ENCODE peak calls at places on chromosomes 4 and X, in six cellular contexts. H, R, D, G, S and P are unnamed samples.

GRCh38 chr4:138741366-138741765 is 274.2 kb upstream of the NOCT start:
- DNase-seq in R (no peak), H (no peak), S (no peak), G (no peak), D (peak; percentile 69), P (no peak)

GRCh38 chr4:67091668-67092067 is 453.6 kb downstream of the CENPC start:
- DNase-seq in D (no peak), H (no peak), R (no peak), S (no peak), G (no peak), P (no peak)

GRCh38 chr4:110183058-110183457 is 15.4 kb downstream of the ELOVL6 start:
- DNase-seq in H (no peak), D (no peak), S (no peak), R (no peak), G (no peak), P (no peak)

GRCh38 chr4:36624030-36624429 is 342.6 kb downstream of the DTHD1 start:
- DNase-seq in H (no peak), D (no peak), S (no peak), G (no peak), R (no peak), P (no peak)

GRCh38 chr4:73178389-73178788 is 80.2 kb downstream of the ANKRD17 start:
- DNase-seq in G (no peak), D (no peak), S (no peak), H (no peak), R (no peak), P (no peak)

GRCh38 chrX:120365968-120366367 is 4.1 kb downstream of the ATP1B4 start:
- DNase-seq in D (no peak), R (no peak), H (no peak), S (no peak), G (no peak), P (no peak)

GRCh38 chr4:47222276-47222675 is 190.9 kb downstream of the GABRB1 start:
- DNase-seq in R (no peak), H (peak; percentile 22), S (no peak), G (no peak), D (no peak), P (no peak)

GRCh38 chr4:118898684-118899138 is 10.1 kb downstream of the SYNPO2 start:
- DNase-seq in H (no peak), R (no peak), G (no peak), D (no peak), S (peak; percentile 62), P (no peak)

GRCh38 chrX:147565239-147565638 is 346.5 kb upstream of the FMR1 start:
- DNase-seq in D (no peak), S (no peak), H (no peak), R (no peak), G (no peak), P (no peak)

GRCh38 chrX:40410859-40411258 is 169.9 kb upstream of the ATP6AP2 start:
- DNase-seq in R (no peak), D (no peak), G (no peak), S (no peak), H (no peak), P (no peak)

GRCh38 chr4:680091-680490 is 5.7 kb downstream of the MYL5 start:
- DNase-seq in D (no peak), G (no peak), R (no peak), H (no peak), S (no peak), P (no peak)

GRCh38 chr4:66023061-66023460 is 352.8 kb upstream of the EPHA5 start:
- DNase-seq in G (no peak), D (no peak), R (no peak), S (no peak), H (no peak), P (no peak)

GRCh38 chrX:77422886-77423648 is 24.1 kb upstream of the FGF16 start:
- DNase-seq in R (peak; percentile 75), D (peak; percentile 34), S (no peak), H (no peak), G (no peak), P (no peak)

GRCh38 chrX:150212672-150213480 is 150.2 kb upstream of the MAMLD1 start:
- DNase-seq in D (peak; percentile 34), G (no peak), R (peak; percentile 14), H (peak; percentile 52), S (peak; percentile 34), P (no peak)

GRCh38 chrX:73822775-73823174 is 259.8 kb downstream of the CHIC1 start:
- DNase-seq in G (no peak), D (no peak), H (no peak), S (no peak), R (no peak), P (no peak)

GRCh38 chr4:184884863-184885262 is 59.1 kb upstream of the ACSL1 start:
- DNase-seq in G (no peak), H (no peak), R (no peak), D (no peak), S (no peak), P (no peak)

GRCh38 chrX:41563881-41564280 is 116.7 kb downstream of the NYX start:
- DNase-seq in D (no peak), S (no peak), R (no peak), H (peak; percentile 45), G (no peak), P (no peak)

GRCh38 chrX:154592505-154592904 is 7.6 kb downstream of the CTAG1A start:
- DNase-seq in D (no peak), H (no peak), S (no peak), G (no peak), R (no peak), P (no peak)

GRCh38 chr4:67288964-67289363 is 256.3 kb downstream of the CENPC start:
- DNase-seq in G (no peak), R (peak; percentile 63), S (no peak), D (peak; percentile 52), H (no peak), P (peak; percentile 33)

GRCh38 chrX:153766098-153766817 is 2.2 kb downstream of the PLXNB3 start:
- DNase-seq in S (peak; percentile 11), D (peak; percentile 37), R (no peak), H (peak; percentile 71), G (peak; percentile 12), P (no peak)

GRCh38 chr4:120749445-120750151 is 172.9 kb downstream of the PRDM5 start:
- DNase-seq in R (no peak), H (no peak), G (no peak), D (no peak), S (no peak), P (no peak)

DNA sequence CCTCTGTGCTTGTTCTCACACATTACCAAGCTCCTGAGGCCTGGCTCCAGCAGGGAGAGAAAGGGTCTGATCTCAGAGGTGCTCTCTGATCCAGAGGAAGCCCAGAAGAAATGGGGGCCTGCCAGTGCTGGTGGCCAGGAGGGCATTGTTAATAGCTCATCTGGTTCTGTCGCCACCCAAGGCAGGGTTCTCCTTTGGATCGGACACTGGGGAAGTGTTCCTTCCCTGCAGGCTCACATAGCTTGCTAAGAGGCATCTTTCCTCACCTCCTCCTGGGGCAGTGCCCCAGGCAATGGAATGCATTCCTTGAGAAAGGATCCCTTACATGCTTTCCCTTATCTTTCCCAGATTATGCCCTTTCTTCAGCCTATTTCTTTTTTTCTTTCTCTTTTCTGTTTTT is 53.8 kb downstream of the RBM47 start:
- DNase-seq in G (no peak), R (peak; percentile 48), S (no peak), H (no peak), D (no peak), P (no peak)
- H3K4me1 ChIP-seq in G (no peaks in the 10 kb centered on the region), R (peaks cover 20% of the 10 kb centered on the region), S (peaks cover 3% of the 10 kb centered on the region), H (peaks cover 9% of the 10 kb centered on the region), D (peaks cover 9% of the 10 kb centered on the region), P (peaks cover 5% of the 10 kb centered on the region)

GRCh38 chr4:62670509-62670908 is 1470.4 kb downstream of the ADGRL3 start:
- DNase-seq in H (no peak), S (no peak), G (no peak), R (no peak), D (no peak), P (no peak)
- H3K4me1 ChIP-seq in H (no peaks in the 10 kb centered on the region), S (no peaks in the 10 kb centered on the region), G (no peaks in the 10 kb centered on the region), R (no peaks in the 10 kb centered on the region), D (no peaks in the 10 kb centered on the region), P (no peaks in the 10 kb centered on the region)

GRCh38 chr4:3074078-3074845 is at the start of the genes HTT and HTT-AS:
- DNase-seq in S (peak; percentile 99), R (peak; percentile 93), H (peak; percentile 91), D (peak; percentile 97), G (peak; percentile 98), P (peak; percentile 71)

GRCh38 chr4:3074846-3075651 is 568 bp downstream of the HTT start:
- DNase-seq in H (peak; percentile 57), G (no peak), R (peak; percentile 91), D (peak; percentile 88), S (peak; percentile 28), P (no peak)

GRCh38 chr4:3077796-3078195 is 3.3 kb downstream of the HTT start:
- DNase-seq in D (no peak), S (no peak), G (no peak), H (no peak), R (no peak), P (no peak)

GRCh38 chr4:3073158-3074077 is 920 bp downstream of the HTT-AS start:
- DNase-seq in D (peak; percentile 59), S (no peak), R (peak; percentile 45), G (no peak), H (no peak), P (no peak)

DNA sequence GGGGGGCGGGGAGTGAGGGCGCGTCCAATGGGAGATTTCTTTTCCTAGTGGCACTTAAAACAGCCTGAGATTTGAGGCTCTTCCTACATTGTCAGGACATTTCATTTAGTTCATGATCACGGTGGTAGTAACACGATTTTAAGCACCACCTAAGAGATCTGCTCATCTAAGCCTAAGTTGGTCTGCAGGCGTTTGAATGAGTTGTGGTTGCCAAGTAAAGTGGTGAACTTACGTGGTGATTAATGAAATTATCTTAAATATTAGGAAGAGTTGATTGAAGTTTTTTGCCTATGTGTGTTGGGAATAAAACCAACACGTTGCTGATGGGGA is 1.1 kb downstream of the HTT start:
- DNase-seq in D (no peak), S (no peak), H (no peak), R (no peak), G (no peak), P (no peak)
- H3K4me1 ChIP-seq in D (peaks cover 16% of the 10 kb centered on the region), S (peaks cover 25% of the 10 kb centered on the region), H (peaks cover 4% of the 10 kb centered on the region), R (peaks cover 12% of the 10 kb centered on the region), G (peaks cover 18% of the 10 kb centered on the region), P (no peaks in the 10 kb centered on the region)

GRCh38 chr4:108109111-108109510 is 59.6 kb downstream of the LEF1 start:
- DNase-seq in S (no peak), R (no peak), H (no peak), G (no peak), D (no peak), P (no peak)

GRCh38 chr4:108111781-108112180 is 57.0 kb downstream of the LEF1 start:
- DNase-seq in D (no peak), S (no peak), R (no peak), H (no peak), G (no peak), P (no peak)

GRCh38 chr4:108107729-108108382 is 60.9 kb downstream of the LEF1 start:
- DNase-seq in H (no peak), G (no peak), S (no peak), R (no peak), D (no peak), P (no peak)

GRCh38 chr4:108110450-108110849 is 58.3 kb downstream of the LEF1 start:
- DNase-seq in H (no peak), S (no peak), G (no peak), R (no peak), D (no peak), P (no peak)

DNA sequence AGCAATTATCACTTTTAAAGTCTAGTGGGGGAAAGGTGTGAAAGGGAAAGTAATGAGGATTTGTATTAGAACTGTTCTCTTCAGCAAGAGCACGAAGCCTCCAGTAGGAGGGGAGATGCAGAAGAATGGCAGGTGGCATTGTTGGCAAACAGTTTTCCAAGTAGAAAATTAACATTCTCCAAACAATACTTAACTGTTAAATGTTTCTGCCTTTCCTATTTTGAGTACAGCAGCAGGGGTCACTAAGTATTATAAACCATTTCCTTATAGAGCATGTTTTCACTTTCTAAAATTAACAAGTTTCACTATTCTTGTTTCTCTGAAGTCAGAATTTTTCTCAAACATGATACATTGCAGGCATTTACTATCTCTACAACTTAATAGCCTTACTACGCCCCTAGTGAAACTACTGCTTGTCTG is 58.7 kb downstream of the LEF1 start:
- DNase-seq in G (no peak), D (no peak), H (no peak), R (no peak), S (no peak), P (no peak)
- H3K4me1 ChIP-seq in G (peaks cover 98% of the 10 kb centered on the region), D (peaks cover 41% of the 10 kb centered on the region), H (no peaks in the 10 kb centered on the region), R (peaks cover 45% of the 10 kb centered on the region), S (no peaks in the 10 kb centered on the region), P (peaks cover 4% of the 10 kb centered on the region)